ENCODE peak calls at places on chromosomes 5 and 9, in five cellular contexts. B is CD4-positive, CD25-positive, alpha-beta regulatory T cell; K is colonic mucosa; T is fibroblast of lung; L is HAP-1. O is an unnamed sample. For H3K36me3, the result is how much of the 10 kb centered on the place peaks cover.

GRCh38 chr9:7368410-7369292 is 430.9 kb downstream of the DMAC1 start:
- DNase-seq in B (no peak), K (no peak), T (peak), L (no peak), O (no peak)

GRCh38 chr9:122213589-122214413 is 15.0 kb downstream of the LHX6 start:
- DNase-seq in B (peak), K (peak), T (no peak), L (peak), O (peak)

GRCh38 chr5:35230043-35230611 is at the start of gene PRLR:
- DNase-seq in B (no peak), K (peak), T (peak), L (peak), O (peak)

GRCh38 chr5:133112026-133112660 is 60.3 kb downstream of the HSPA4 start:
- DNase-seq in B (no peak), K (no peak), T (no peak), L (no peak), O (no peak)

GRCh38 chr5:178532236-178532635 is 58.0 kb downstream of the COL23A1 start:
- DNase-seq in B (no peak), K (no peak), T (no peak), L (no peak), O (peak)

GRCh38 chr5:105794578-105794977 is 1876.2 kb downstream of the EFNA5 start:
- DNase-seq in B (no peak), K (no peak), T (no peak), L (no peak), O (no peak)

GRCh38 chr5:59091965-59092364 is 509.1 kb downstream of the RAB3C start:
- DNase-seq in B (no peak), K (no peak), T (no peak), L (no peak), O (no peak)

GRCh38 chr5:68378204-68378830 is 162.8 kb downstream of the PIK3R1 start:
- DNase-seq in B (peak), K (no peak), T (no peak), L (peak), O (no peak)

GRCh38 chr5:149913449-149914419 is 30.9 kb downstream of the PDE6A start:
- DNase-seq in B (no peak), K (no peak), T (no peak), L (no peak), O (no peak)

GRCh38 chr5:126354012-126354856 is 69.0 kb upstream of the GRAMD2B start:
- DNase-seq in B (peak), K (no peak), T (peak), L (no peak), O (no peak)

GRCh38 chr9:28264368-28264767 is 691.1 kb upstream of the C9orf72 start:
- DNase-seq in B (no peak), K (no peak), T (peak), L (no peak), O (no peak)

GRCh38 chr9:93061791-93062299 is 3.3 kb downstream of the SUSD3 start:
- DNase-seq in B (peak), K (peak), T (no peak), L (no peak), O (peak)

GRCh38 chr5:1507457-1507856 is 16.3 kb downstream of the LPCAT1 start:
- DNase-seq in B (no peak), K (no peak), T (no peak), L (no peak), O (peak)

GRCh38 chr5:11507156-11507910 is 396.9 kb downstream of the CTNND2 start:
- DNase-seq in B (no peak), K (no peak), T (no peak), L (no peak), O (no peak)

GRCh38 chr9:34554211-34555001 is 31.6 kb upstream of the ENHO start:
- DNase-seq in B (no peak), K (no peak), T (no peak), L (peak), O (peak)

GRCh38 chr5:112979723-112980122 is 3.1 kb downstream of the DCP2 start:
- DNase-seq in B (no peak), K (no peak), T (no peak), L (no peak), O (no peak)

GRCh38 chr9:28270156-28270555 is 696.9 kb upstream of the C9orf72 start:
- DNase-seq in B (no peak), K (no peak), T (no peak), L (no peak), O (no peak)

GRCh38 chr5:149863176-149863575 is 81.4 kb downstream of the PDE6A start:
- DNase-seq in B (no peak), K (no peak), T (no peak), L (no peak), O (no peak)

GRCh38 chr5:14190194-14191164 is 47.3 kb downstream of the TRIO start:
- DNase-seq in B (no peak), K (no peak), T (peak), L (no peak), O (no peak)

GRCh38 chr9:127923046-127923445 is 6.2 kb upstream of the ST6GALNAC4 start:
- DNase-seq in B (no peak), K (no peak), T (no peak), L (peak), O (no peak)

GRCh38 chr9:4228606-4229005 is 71.3 kb downstream of the GLIS3 start:
- DNase-seq in B (peak), K (peak), T (peak), L (no peak), O (no peak)

GRCh38 chr5:68129364-68129763 is 86.2 kb upstream of the PIK3R1 start:
- DNase-seq in B (no peak), K (no peak), T (no peak), L (no peak), O (no peak)

GRCh38 chr5:83645936-83646335 is 74.7 kb downstream of the HAPLN1 start:
- DNase-seq in B (no peak), K (no peak), T (no peak), L (no peak), O (no peak)

GRCh38 chr9:95887926-95888497 is 12.5 kb downstream of the ERCC6L2 start:
- DNase-seq in B (peak), K (no peak), T (no peak), L (no peak), O (no peak)

GRCh38 chr5:56161927-56162326 is 71.2 kb downstream of the ANKRD55 start:
- DNase-seq in B (no peak), K (no peak), T (no peak), L (no peak), O (no peak)

GRCh38 chr9:20640331-20641187 is 18.3 kb upstream of the MLLT3 start:
- DNase-seq in B (peak), K (peak), T (peak), L (peak), O (peak)

GRCh38 chr5:4651811-4652565 is 488.1 kb upstream of the ADAMTS16 start:
- DNase-seq in B (no peak), K (no peak), T (no peak), L (no peak), O (no peak)

GRCh38 chr9:3180696-3181048 is 336.8 kb upstream of the PUM3 start:
- DNase-seq in B (no peak), K (no peak), T (no peak), L (no peak), O (no peak)

GRCh38 chr5:179166886-179167841 is 107.0 kb downstream of the ZNF354C start:
- DNase-seq in B (peak), K (peak), T (peak), L (peak), O (peak)

GRCh38 chr5:142808778-142809606 is 38.8 kb downstream of the ARHGAP26 start:
- DNase-seq in B (no peak), K (no peak), T (no peak), L (no peak), O (no peak)

GRCh38 chr9:133638711-133639110 is 2.5 kb downstream of the DBH start:
- DNase-seq in B (no peak), K (no peak), T (no peak), L (no peak), O (peak)

GRCh38 chr9:111610149-111610548 is 10.7 kb upstream of the PTGR1 start:
- DNase-seq in B (no peak), K (no peak), T (no peak), L (no peak), O (no peak)

GRCh38 chr5:148780711-148781110 is 45.7 kb upstream of the ADRB2 start:
- DNase-seq in B (no peak), K (no peak), T (no peak), L (no peak), O (no peak)

GRCh38 chr9:21001581-21001980 is 29.9 kb downstream of the HACD4 start:
- DNase-seq in B (no peak), K (no peak), T (no peak), L (no peak), O (no peak)

GRCh38 chr5:140524003-140524402 is 23.5 kb upstream of the EIF4EBP3 start:
- DNase-seq in B (no peak), K (no peak), T (no peak), L (no peak), O (no peak)
- H3K36me3 ChIP-seq in B (half or more), K (under half), T (under half), L (under half), O (under half)

DNA sequence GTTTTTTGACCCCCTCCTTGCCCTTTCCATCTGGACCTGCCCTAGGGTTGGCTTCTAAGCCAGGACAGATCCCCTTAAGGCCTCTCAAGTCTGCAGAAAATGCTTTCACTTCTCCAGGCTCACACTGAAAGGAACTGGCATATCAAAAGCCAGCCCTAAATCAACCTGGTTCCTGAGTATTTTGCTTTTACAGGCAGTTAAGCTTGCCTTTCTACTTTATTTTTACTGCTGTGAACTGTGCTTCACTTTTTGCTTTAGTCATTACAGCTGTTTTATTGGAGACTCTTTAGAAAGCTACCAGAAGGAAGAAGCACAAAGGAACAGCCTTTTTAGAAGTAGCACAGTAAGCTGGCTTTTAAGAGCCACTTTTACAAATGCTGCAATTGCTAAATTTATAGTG is 5.0 kb downstream of the TARS1 start:
- DNase-seq in B (no peak), K (no peak), T (no peak), L (peak), O (no peak)
- H3K36me3 ChIP-seq in B (under half), K (under half), T (under half), L (half or more), O (under half)

GRCh38 chr9:14155237-14155636 is 158.7 kb downstream of the NFIB start:
- DNase-seq in B (no peak), K (no peak), T (no peak), L (no peak), O (no peak)
- H3K36me3 ChIP-seq in B (under half), K (under half), T (under half), L (under half), O (under half)

GRCh38 chr5:138824924-138825863 is 49.9 kb downstream of the LRRTM2 start:
- DNase-seq in B (peak), K (no peak), T (no peak), L (no peak), O (no peak)
- H3K36me3 ChIP-seq in B (under half), K (under half), T (under half), L (under half), O (under half)

DNA sequence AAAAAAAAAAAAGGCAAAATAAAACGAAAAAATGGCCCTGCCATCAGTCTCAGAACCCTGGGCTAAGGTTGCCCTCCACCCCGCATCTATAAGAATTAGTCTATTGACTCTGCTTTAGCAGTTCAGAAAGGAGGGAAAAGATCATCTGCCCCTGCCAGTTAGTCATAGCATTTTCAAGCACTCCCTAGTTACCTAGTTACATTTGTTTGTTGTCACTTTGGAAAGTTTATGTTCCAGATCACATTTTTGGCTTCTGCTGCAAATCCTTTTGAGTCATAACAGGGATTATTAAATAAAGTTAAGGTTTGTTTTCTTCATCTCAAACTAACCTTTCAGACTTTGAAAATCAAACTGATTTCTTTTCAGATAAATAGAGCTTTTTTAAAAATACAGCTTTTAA is 52.1 kb downstream of the AQP7 start:
- DNase-seq in B (no peak), K (no peak), T (peak), L (no peak), O (no peak)
- H3K36me3 ChIP-seq in B (under half), K (under half), T (under half), L (under half), O (under half)

DNA sequence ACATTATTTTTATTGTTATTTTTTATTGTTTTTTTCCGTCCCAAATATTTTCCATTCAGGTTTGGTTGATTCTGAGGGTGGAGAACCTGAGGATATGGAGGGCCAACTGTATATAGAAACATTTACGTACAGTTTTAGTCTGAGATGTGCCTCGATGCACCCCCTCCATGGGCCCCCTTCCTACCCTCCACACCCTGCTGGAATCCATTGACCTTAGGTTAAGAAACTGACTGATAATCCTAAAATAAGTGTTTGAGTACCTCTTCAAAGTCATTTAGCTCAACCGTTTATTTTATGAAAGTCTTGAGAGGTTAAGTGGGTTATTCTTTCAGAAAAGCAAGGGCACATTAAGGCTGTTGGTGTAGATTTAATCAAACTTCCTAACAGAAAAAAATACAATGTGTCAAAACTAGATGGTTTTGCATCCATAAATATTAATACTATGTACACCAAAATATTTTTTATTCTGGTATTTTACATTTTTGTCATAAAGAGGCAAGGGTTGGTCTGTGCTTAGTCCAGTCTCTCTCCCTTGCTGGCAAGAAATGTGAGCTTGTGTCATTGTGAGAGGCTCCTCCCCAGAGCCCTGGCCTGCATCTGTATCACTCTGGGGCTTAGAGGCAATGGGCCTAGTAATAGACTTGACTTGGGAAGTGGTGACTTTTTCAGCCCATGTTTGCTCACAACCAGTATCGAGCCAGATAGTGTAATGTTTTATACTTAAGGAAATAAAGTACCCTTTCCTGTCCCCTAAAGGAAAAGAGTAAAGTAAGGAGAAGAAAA is 15.7 kb downstream of the MTRR start:
- DNase-seq in B (no peak), K (no peak), T (no peak), L (no peak), O (no peak)
- H3K36me3 ChIP-seq in B (half or more), K (under half), T (under half), L (half or more), O (under half)

DNA sequence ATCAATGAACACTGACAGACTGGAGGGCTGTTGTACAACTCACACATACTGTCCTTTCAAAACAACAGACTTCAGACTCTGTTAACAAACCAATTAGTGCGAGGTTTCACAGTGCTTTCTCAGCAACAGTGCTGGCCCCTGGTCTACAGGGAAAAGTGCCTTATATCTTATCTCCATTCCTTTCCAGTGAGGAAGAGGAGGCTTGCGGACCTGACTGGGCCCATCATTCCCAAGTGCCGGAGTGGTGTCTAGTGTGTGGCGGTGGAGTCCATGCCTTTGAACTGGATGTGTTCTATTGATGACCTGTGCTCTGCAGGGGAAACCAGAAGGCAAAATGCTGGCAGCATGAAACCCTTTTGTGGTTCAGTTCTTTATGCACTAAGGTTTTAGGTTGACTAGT is 33.7 kb downstream of the TSTD2 start:
- DNase-seq in B (no peak), K (no peak), T (no peak), L (no peak), O (no peak)
- H3K36me3 ChIP-seq in B (under half), K (under half), T (under half), L (under half), O (under half)

GRCh38 chr5:151106073-151106472 is 25.2 kb upstream of the TNIP1 start:
- DNase-seq in B (no peak), K (no peak), T (no peak), L (no peak), O (no peak)
- H3K36me3 ChIP-seq in B (half or more), K (under half), T (under half), L (half or more), O (under half)

O was measured in kidney.